ENCODE peak calls at places on chromosome 20, in six cellular contexts. J is GM03348, C is type B pancreatic cell, A is nucleus accumbens, Y is A673, G is iPS-NIHi11. V is an unnamed sample.

GRCh38 chr20:51404297-51405060 is 138.0 kb downstream of the NFATC2 start:
- DNase-seq in J (no peak), G (no peak), Y (no peak), A (no peak), C (no peak), V (peak)

GRCh38 chr20:13613917-13614316 is 24.8 kb downstream of the TASP1 start:
- DNase-seq in J (peak), G (no peak), Y (no peak), C (no peak), A (no peak), V (no peak)

GRCh38 chr20:54133434-54134427 is 40.1 kb downstream of the CYP24A1 start:
- DNase-seq in C (no peak), A (no peak), G (no peak), J (no peak), Y (no peak), V (no peak)

GRCh38 chr20:33914871-33915270 is 78.8 kb upstream of the RALY start:
- DNase-seq in Y (no peak), A (no peak), G (peak), C (no peak), J (no peak), V (no peak)

GRCh38 chr20:15699431-15700146 is 873.7 kb downstream of the KIF16B start:
- DNase-seq in C (no peak), Y (no peak), J (no peak), G (no peak), A (no peak), V (no peak)

GRCh38 chr20:34385464-34385863 is 22.4 kb downstream of the ITCH start:
- DNase-seq in C (no peak), Y (no peak), G (no peak), J (no peak), A (no peak), V (no peak)

GRCh38 chr20:61192254-61192950 is 59.7 kb upstream of the CDH4 start:
- DNase-seq in A (no peak), J (no peak), C (no peak), Y (peak), G (no peak), V (no peak)

GRCh38 chr20:62508641-62509051 is 32.9 kb upstream of the GATA5 start:
- DNase-seq in C (no peak), G (no peak), A (no peak), Y (no peak), J (no peak), V (no peak)

GRCh38 chr20:25071722-25072121 is 10.2 kb downstream of the VSX1 start:
- DNase-seq in A (no peak), C (peak), Y (no peak), G (peak), J (no peak), V (no peak)

GRCh38 chr20:48691523-48691922 is 136.3 kb downstream of the PREX1 start:
- DNase-seq in Y (no peak), A (peak), J (no peak), C (no peak), G (no peak), V (no peak)

GRCh38 chr20:33689973-33690372 is 3.8 kb upstream of the E2F1 start:
- DNase-seq in Y (no peak), C (no peak), A (peak), G (no peak), J (no peak), V (no peak)

GRCh38 chr20:40442181-40442963 is 246.7 kb downstream of the MAFB start:
- DNase-seq in A (no peak), G (peak), Y (no peak), J (peak), C (no peak), V (no peak)

GRCh38 chr20:60906555-60906954 is 345.5 kb upstream of the CDH4 start:
- DNase-seq in G (no peak), A (no peak), Y (no peak), C (no peak), J (no peak), V (no peak)

GRCh38 chr20:46708172-46708860 is 1.1 kb upstream of the SLC2A10 start:
- DNase-seq in Y (no peak), C (no peak), A (no peak), J (no peak), G (peak), V (no peak)